ENCODE peak calls at places on chromosomes 5 and 9, in five cellular contexts. Z, I, R, P and M are unnamed samples.

GRCh38 chr9:70031141-70031545 is 12.5 kb upstream of the MAMDC2 start:
- DNase-seq in Z (no peak), I (peak), R (no peak), P (no peak), M (peak)

GRCh38 chr9:73050062-73050814 is 97.4 kb upstream of the ALDH1A1 start:
- DNase-seq in Z (peak), I (peak), R (no peak), P (no peak), M (no peak)

GRCh38 chr5:110726249-110727024 is at the start of gene TMEM232:
- DNase-seq in Z (peak), I (peak), R (peak), P (peak), M (no peak)

GRCh38 chr5:154015071-154015693 is 23.5 kb downstream of the FAM114A2 start:
- DNase-seq in Z (no peak), I (no peak), R (no peak), P (no peak), M (no peak)

GRCh38 chr5:173963107-173963506 is 25.9 kb upstream of the C5orf47 start:
- DNase-seq in Z (peak), I (peak), R (no peak), P (no peak), M (no peak)

GRCh38 chr5:87139795-87140194 is 127.9 kb upstream of the RASA1 start:
- DNase-seq in Z (no peak), I (no peak), R (no peak), P (no peak), M (no peak)

GRCh38 chr5:173890195-173890951 is 2.2 kb downstream of the CPEB4 start:
- DNase-seq in Z (peak), I (peak), R (no peak), P (no peak), M (no peak)

GRCh38 chr9:125240649-125240999 is 519 bp downstream of the HSPA5 start:
- DNase-seq in Z (peak), I (no peak), R (no peak), P (peak), M (no peak)

GRCh38 chr9:125521462-125522327 is 185.3 kb downstream of the MAPKAP1 start:
- DNase-seq in Z (peak), I (peak), R (no peak), P (peak), M (peak)

GRCh38 chr5:39057745-39058144 is 16.5 kb downstream of the RICTOR start:
- DNase-seq in Z (no peak), I (no peak), R (no peak), P (no peak), M (no peak)

GRCh38 chr5:150377964-150378694 is 20.6 kb downstream of the TCOF1 start:
- DNase-seq in Z (peak), I (peak), R (no peak), P (no peak), M (no peak)

GRCh38 chr5:133163839-133164238 is 112.0 kb downstream of the HSPA4 start:
- DNase-seq in Z (no peak), I (no peak), R (no peak), P (no peak), M (no peak)

GRCh38 chr5:111134080-111134479 is 41.9 kb downstream of the WDR36 start:
- DNase-seq in Z (no peak), I (peak), R (no peak), P (no peak), M (no peak)

GRCh38 chr5:1883120-1883924 is 597 bp upstream of the IRX4 start:
- DNase-seq in Z (peak), I (no peak), R (no peak), P (no peak), M (no peak)

GRCh38 chr5:326109-326508 is 4.6 kb downstream of the AHRR start:
- DNase-seq in Z (no peak), I (no peak), R (no peak), P (no peak), M (no peak)

GRCh38 chr5:113293613-113294340 is 141.0 kb downstream of the TSSK1B start:
- DNase-seq in Z (no peak), I (peak), R (no peak), P (no peak), M (no peak)

GRCh38 chr9:35962126-35962906 is 4.4 kb upstream of the OR2S2 start:
- DNase-seq in Z (no peak), I (peak), R (no peak), P (no peak), M (no peak)

GRCh38 chr5:126920291-126920690 is 110.1 kb downstream of the MARCHF3 start:
- DNase-seq in Z (no peak), I (peak), R (no peak), P (no peak), M (no peak)

GRCh38 chr9:129823934-129824601 is at the start of gene TOR1A:
- DNase-seq in Z (peak), I (peak), R (peak), P (peak), M (peak)
- TF ChIP-seq POLR2A in Z (peak), I (peak), R (peak), P (peak), M (peak)

DNA sequence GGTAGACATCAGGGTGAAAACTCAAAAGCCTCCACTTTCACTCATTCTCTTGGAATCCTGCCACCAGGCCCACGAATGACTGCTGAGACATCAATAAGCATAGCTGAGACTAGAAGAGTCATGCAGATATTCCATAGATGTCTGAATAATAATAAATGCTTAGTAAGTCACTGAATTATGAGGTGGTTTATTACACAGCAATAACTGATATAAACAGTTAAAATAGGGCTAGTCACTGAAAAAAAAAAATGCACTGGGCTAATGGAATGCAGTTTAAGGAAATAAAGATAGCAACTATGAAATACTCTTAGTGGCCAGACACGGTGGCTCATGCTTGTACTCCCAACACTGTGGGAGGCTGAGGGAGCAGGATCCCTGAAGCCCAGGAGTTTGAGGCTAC is 262.8 kb upstream of the CDH6 start:
- DNase-seq in Z (no peak), I (peak), R (no peak), P (no peak), M (no peak)
- TF ChIP-seq CEBPB in Z (no peak), I (no peak), R (no peak), P (no peak), M (no peak)

GRCh38 chr5:178487911-178488310 is 102.3 kb downstream of the COL23A1 start:
- DNase-seq in Z (no peak), I (no peak), R (no peak), P (no peak), M (no peak)

GRCh38 chr5:178488696-178489095 is 101.5 kb downstream of the COL23A1 start:
- DNase-seq in Z (no peak), I (no peak), R (no peak), P (no peak), M (no peak)

GRCh38 chr5:178489281-178489976 is 100.8 kb downstream of the COL23A1 start:
- DNase-seq in Z (no peak), I (no peak), R (no peak), P (no peak), M (no peak)

GRCh38 chr5:178483620-178484019 is 106.6 kb downstream of the COL23A1 start:
- DNase-seq in Z (no peak), I (no peak), R (no peak), P (no peak), M (no peak)

GRCh38 chr5:178486305-178486704 is 103.9 kb downstream of the COL23A1 start:
- DNase-seq in Z (no peak), I (no peak), R (no peak), P (no peak), M (no peak)
- TF ChIP-seq POLR2A in Z (no peak), I (no peak), R (no peak), P (no peak), M (no peak)

DNA sequence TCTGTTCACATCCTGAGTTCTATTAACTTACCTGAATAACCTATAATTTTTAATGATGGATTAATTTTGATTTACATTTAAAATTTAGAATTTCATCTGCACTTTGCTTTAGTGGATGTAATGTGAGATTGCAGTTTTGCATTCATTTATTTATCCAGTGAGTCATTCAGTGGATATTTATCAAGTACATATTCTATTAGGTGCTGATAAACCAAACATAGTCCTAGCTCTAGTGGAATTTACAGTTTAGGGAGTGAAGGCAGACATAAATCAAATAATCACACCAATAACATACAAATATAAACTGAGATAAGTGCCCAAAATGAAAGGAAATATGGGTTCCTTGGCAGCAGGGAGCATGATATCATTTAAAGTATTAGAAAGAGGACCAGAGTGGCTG is 14.7 kb upstream of the NIPBL start:
- DNase-seq in Z (no peak), I (peak), R (no peak), P (no peak), M (no peak)
- TF ChIP-seq CEBPB in Z (no peak), I (no peak), R (no peak), P (no peak), M (no peak)

DNA sequence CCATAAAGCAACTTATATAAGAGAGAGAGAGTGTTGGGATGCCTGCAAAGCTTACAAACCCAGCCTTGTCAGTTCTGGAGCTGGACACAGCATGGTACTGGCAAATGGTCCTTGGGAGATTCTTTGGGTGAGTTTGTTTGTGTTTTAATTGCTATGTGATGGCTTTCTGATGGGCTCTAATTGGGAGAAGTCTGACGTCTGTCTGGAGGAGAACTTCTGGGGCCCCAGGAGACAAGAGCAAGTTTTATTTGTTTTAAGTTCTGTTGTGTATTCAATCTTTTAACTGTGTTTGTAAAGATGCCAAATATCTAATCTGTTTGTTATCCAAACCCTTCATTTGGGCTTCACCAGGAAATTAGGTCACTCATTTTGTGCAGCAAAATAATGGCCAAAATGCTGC is 50.3 kb upstream of the AFAP1L1 start:
- DNase-seq in Z (no peak), I (peak), R (no peak), P (peak), M (no peak)
- TF ChIP-seq POLR2A in Z (no peak), I (no peak), R (no peak), P (no peak), M (no peak)

GRCh38 chr9:112012026-112012902 is 115.7 kb downstream of the UGCG start:
- DNase-seq in Z (peak), I (peak), R (peak), P (peak), M (peak)
- TF ChIP-seq CEBPB in Z (no peak), I (no peak), R (peak), P (no peak), M (peak)